ENCODE peak calls at places on chromosomes 4 and X, in six cellular contexts. O is activated naive CD4-positive, alpha-beta T cell treated with anti-CD3 and anti-CD28 coated beads for 36 hours; C is pancreas; Z is left colon; R is tibial artery; B is H4. Q is an unnamed sample.
A peak's percentile ranks its signal among the peaks of the same experiment; 100 is the strongest.

GRCh38 chr4:100106982-100107381 is 83.3 kb downstream of the DDIT4L start:
- DNase-seq in O (no peak), C (no peak), Z (no peak), R (no peak), B (no peak), Q (no peak)

GRCh38 chr4:142656178-142656577 is 189.9 kb downstream of the INPP4B start:
- DNase-seq in O (peak; percentile 33), C (no peak), Z (no peak), R (no peak), B (no peak), Q (no peak)

GRCh38 chr4:25100710-25101109 is 59.5 kb downstream of the SEPSECS start:
- DNase-seq in O (no peak), C (no peak), Z (no peak), R (no peak), B (no peak), Q (no peak)

GRCh38 chr4:3402409-3403103 is 39.2 kb upstream of the HGFAC start:
- DNase-seq in O (peak; percentile 2), C (no peak), Z (no peak), R (peak; percentile 28), B (no peak), Q (no peak)

GRCh38 chr4:2397596-2398379 is 20.7 kb downstream of the ZFYVE28 start:
- DNase-seq in O (no peak), C (no peak), Z (no peak), R (no peak), B (no peak), Q (no peak)

GRCh38 chrX:46575586-46575985 is 2.0 kb downstream of the CHST7 start:
- DNase-seq in O (no peak), C (no peak), Z (no peak), R (no peak), B (no peak), Q (no peak)

GRCh38 chr4:150875367-150875766 is 139.7 kb downstream of the LRBA start:
- DNase-seq in O (no peak), C (no peak), Z (no peak), R (no peak), B (no peak), Q (no peak)

GRCh38 chr4:68905598-68906237 is 45.9 kb downstream of the UGT2A3 start:
- DNase-seq in O (no peak), C (no peak), Z (no peak), R (no peak), B (no peak), Q (no peak)

GRCh38 chr4:7659429-7660175 is 224.9 kb upstream of the PSAPL1 start:
- DNase-seq in O (no peak), C (no peak), Z (no peak), R (no peak), B (no peak), Q (peak; percentile 69)

GRCh38 chr4:41204400-41204978 is 9.9 kb downstream of the APBB2 start:
- DNase-seq in O (no peak), C (peak; percentile 62), Z (no peak), R (no peak), B (peak; percentile 56), Q (peak; percentile 74)

GRCh38 chr4:89586864-89587263 is 250.1 kb downstream of the SNCA start:
- DNase-seq in O (no peak), C (no peak), Z (no peak), R (no peak), B (peak; percentile 28), Q (no peak)

GRCh38 chr4:3440011-3440410 is 1.8 kb upstream of the HGFAC start:
- DNase-seq in O (no peak), C (no peak), Z (no peak), R (no peak), B (no peak), Q (peak; percentile 18)

GRCh38 chr4:85953651-85954018 is 406.2 kb downstream of the MAPK10 start:
- DNase-seq in O (no peak), C (no peak), Z (no peak), R (no peak), B (peak; percentile 68), Q (no peak)

GRCh38 chr4:165470009-165470408 is 91.2 kb downstream of the CPE start:
- DNase-seq in O (no peak), C (no peak), Z (no peak), R (no peak), B (no peak), Q (no peak)

GRCh38 chrX:40853816-40854123 is 118.4 kb upstream of the MED14 start:
- DNase-seq in O (no peak), C (no peak), Z (no peak), R (no peak), B (no peak), Q (no peak)

GRCh38 chrX:16664059-16664458 is 14.1 kb downstream of the S100G start:
- DNase-seq in O (no peak), C (no peak), Z (no peak), R (no peak), B (no peak), Q (no peak)

GRCh38 chr4:82885410-82885809 is 5.5 kb downstream of the SEC31A start:
- DNase-seq in O (no peak), C (no peak), Z (no peak), R (no peak), B (no peak), Q (no peak)

GRCh38 chrX:48472851-48473717 is 2.9 kb upstream of the FTSJ1 start:
- DNase-seq in O (no peak), C (no peak), Z (no peak), R (no peak), B (no peak), Q (no peak)

GRCh38 chr4:168711197-168712120 is 214.6 kb downstream of the PALLD start:
- DNase-seq in O (peak; percentile 32), C (no peak), Z (peak; percentile 54), R (peak; percentile 77), B (no peak), Q (no peak)

GRCh38 chrX:27086221-27086620 is 376.9 kb downstream of the PPP4R3C start:
- DNase-seq in O (no peak), C (no peak), Z (no peak), R (no peak), B (no peak), Q (no peak)

GRCh38 chrX:39762266-39762841 is 335.4 kb downstream of the BCOR start:
- DNase-seq in O (no peak), C (no peak), Z (no peak), R (no peak), B (no peak), Q (no peak)

GRCh38 chr4:119525005-119525749 is 103.4 kb downstream of the PDE5A start:
- DNase-seq in O (no peak), C (no peak), Z (no peak), R (no peak), B (peak; percentile 18), Q (no peak)

GRCh38 chr4:114076865-114077264 is 97.4 kb upstream of the ARSJ start:
- DNase-seq in O (no peak), C (no peak), Z (no peak), R (no peak), B (no peak), Q (no peak)

GRCh38 chr4:3193531-3194203 is 55.3 kb upstream of the MSANTD1 start:
- DNase-seq in O (no peak), C (no peak), Z (no peak), R (no peak), B (no peak), Q (no peak)

GRCh38 chr4:5888222-5888701 is 4.6 kb downstream of the CRMP1 start:
- DNase-seq in O (no peak), C (no peak), Z (no peak), R (no peak), B (peak; percentile 44), Q (no peak)

GRCh38 chr4:69738872-69739271 is 21.5 kb downstream of the SULT1B1 start:
- DNase-seq in O (no peak), C (no peak), Z (no peak), R (no peak), B (no peak), Q (peak; percentile 65)

GRCh38 chr4:76867880-76868655 is 29.9 kb downstream of the SOWAHB start:
- DNase-seq in O (no peak), C (peak; percentile 25), Z (peak; percentile 96), R (no peak), B (peak; percentile 16), Q (no peak)

GRCh38 chrX:27890611-27891010 is 82.8 kb downstream of the MAGEB10 start:
- DNase-seq in O (no peak), C (no peak), Z (no peak), R (no peak), B (peak; percentile 43), Q (no peak)

GRCh38 chr4:1321486-1321885 is 25.5 kb upstream of the UVSSA start:
- DNase-seq in O (no peak), C (peak; percentile 9), Z (no peak), R (no peak), B (no peak), Q (peak; percentile 44)

GRCh38 chrX:95290455-95290854 is 1394.2 kb upstream of the DIAPH2 start:
- DNase-seq in O (no peak), C (no peak), Z (no peak), R (no peak), B (peak; percentile 65), Q (no peak)

GRCh38 chr4:142850478-142850877 is 4.4 kb upstream of the INPP4B start:
- DNase-seq in O (no peak), C (no peak), Z (no peak), R (no peak), B (no peak), Q (no peak)

GRCh38 chr4:185820119-185821028 is 8.4 kb upstream of the SORBS2 start:
- DNase-seq in O (no peak), C (peak; percentile 76), Z (no peak), R (no peak), B (no peak), Q (peak; percentile 50)

GRCh38 chr4:188941524-188942109 is 802.4 kb downstream of the TRIML1 start:
- DNase-seq in O (no peak), C (no peak), Z (no peak), R (no peak), B (peak; percentile 96), Q (no peak)

GRCh38 chrX:81280148-81280547 is 78.2 kb downstream of the SH3BGRL start:
- DNase-seq in O (no peak), C (no peak), Z (no peak), R (no peak), B (no peak), Q (no peak)

GRCh38 chrX:107226766-107227165 is 20.4 kb downstream of the DNAAF6 start:
- DNase-seq in O (no peak), C (no peak), Z (no peak), R (no peak), B (no peak), Q (no peak)

Q was measured in right lobe of liver.